ENCODE peak calls at places on chromosome 6, in five cellular contexts. H, E, S, V and T are unnamed samples.

GRCh38 chr6:84137051-84137375 is 90.4 kb downstream of the CEP162 start:
- DNase-seq in H (no peak), E (no peak), S (no peak), V (no peak), T (no peak)

GRCh38 chr6:45591306-45591705 is 213.6 kb upstream of the SUPT3H start:
- DNase-seq in H (no peak), E (no peak), S (no peak), V (no peak), T (no peak)

GRCh38 chr6:131955876-131956275 is 4.7 kb upstream of the CCN2 start:
- DNase-seq in H (no peak), E (no peak), S (no peak), V (no peak), T (no peak)

GRCh38 chr6:19664878-19665715 is 172.1 kb upstream of the ID4 start:
- DNase-seq in H (no peak), E (no peak), S (no peak), V (no peak), T (no peak)

GRCh38 chr6:7615611-7616383 is 25.8 kb downstream of the SNRNP48 start:
- DNase-seq in H (peak; percentile 21), E (peak; percentile 63), S (peak; percentile 50), V (peak; percentile 43), T (no peak)

GRCh38 chr6:144036064-144036873 is 28.2 kb upstream of the PLAGL1 start:
- DNase-seq in H (no peak), E (peak; percentile 57), S (no peak), V (peak; percentile 62), T (no peak)

GRCh38 chr6:22350109-22350508 is 53.3 kb upstream of the PRL start:
- DNase-seq in H (no peak), E (no peak), S (no peak), V (no peak), T (no peak)

GRCh38 chr6:110826236-110827129 is 11.2 kb upstream of the CDK19 start:
- DNase-seq in H (no peak), E (no peak), S (no peak), V (no peak), T (no peak)

GRCh38 chr6:872570-873125 is 179.7 kb upstream of the EXOC2 start:
- DNase-seq in H (no peak), E (no peak), S (no peak), V (no peak), T (no peak)

GRCh38 chr6:158630944-158631616 is 13.5 kb downstream of the DYNLT1 start:
- DNase-seq in H (no peak), E (no peak), S (no peak), V (peak; percentile 97), T (no peak)

GRCh38 chr6:152609125-152609670 is 28.0 kb downstream of the SYNE1 start:
- DNase-seq in H (no peak), E (no peak), S (no peak), V (no peak), T (no peak)

GRCh38 chr6:82178759-82179112 is 68.8 kb downstream of the IBTK start:
- DNase-seq in H (no peak), E (no peak), S (no peak), V (no peak), T (no peak)

GRCh38 chr6:129601323-129601722 is 108.7 kb downstream of the ARHGAP18 start:
- DNase-seq in H (no peak), E (no peak), S (no peak), V (no peak), T (no peak)

GRCh38 chr6:150325093-150325772 is 43.6 kb upstream of the IYD start:
- DNase-seq in H (peak; percentile 35), E (no peak), S (no peak), V (no peak), T (no peak)

GRCh38 chr6:26300359-26300758 is 64.6 kb upstream of the BTN3A2 start:
- DNase-seq in H (no peak), E (no peak), S (no peak), V (no peak), T (no peak)

GRCh38 chr6:37650071-37650481 is 47.6 kb downstream of the MDGA1 start:
- DNase-seq in H (no peak), E (peak; percentile 78), S (no peak), V (no peak), T (no peak)

GRCh38 chr6:69398729-69399128 is 398.1 kb downstream of the LMBRD1 start:
- DNase-seq in H (no peak), E (no peak), S (no peak), V (no peak), T (no peak)

GRCh38 chr6:124882580-124883393 is 79.5 kb upstream of the RNF217 start:
- DNase-seq in H (no peak), E (no peak), S (no peak), V (no peak), T (no peak)

GRCh38 chr6:37602360-37602759 is 95.3 kb downstream of the MDGA1 start:
- DNase-seq in H (no peak), E (no peak), S (no peak), V (no peak), T (no peak)

GRCh38 chr6:13711384-13711725 is 280 bp downstream of the RANBP9 start:
- DNase-seq in H (no peak), E (no peak), S (peak; percentile 82), V (no peak), T (no peak)

GRCh38 chr6:67252663-67253062 is 1382.4 kb upstream of the ADGRB3 start:
- DNase-seq in H (no peak), E (no peak), S (peak; percentile 75), V (no peak), T (no peak)

GRCh38 chr6:41469951-41470340 is 76.2 kb upstream of the FOXP4 start:
- DNase-seq in H (no peak), E (peak; percentile 67), S (no peak), V (no peak), T (no peak)

GRCh38 chr6:89021629-89022028 is 58.2 kb upstream of the RNGTT start:
- DNase-seq in H (no peak), E (no peak), S (no peak), V (no peak), T (no peak)

GRCh38 chr6:137637161-137637560 is 143.0 kb upstream of the OLIG3 start:
- DNase-seq in H (peak; percentile 99), E (no peak), S (no peak), V (peak; percentile 55), T (peak; percentile 100)

GRCh38 chr6:15551798-15552197 is 111.0 kb downstream of the DTNBP1 start:
- DNase-seq in H (peak; percentile 37), E (peak; percentile 73), S (peak; percentile 53), V (no peak), T (no peak)

GRCh38 chr6:168648730-168649129 is 207.7 kb downstream of the SMOC2 start:
- DNase-seq in H (no peak), E (no peak), S (no peak), V (no peak), T (no peak)
- H3K4me3 ChIP-seq in H (no peak overlapping the region), E (no peak overlapping the region), S (peak overlapping the region; percentile 20), V (no peak overlapping the region), T (no peak overlapping the region)

GRCh38 chr6:38805682-38806081 is 90.6 kb downstream of the DNAH8 start:
- DNase-seq in H (no peak), E (no peak), S (no peak), V (no peak), T (no peak)

GRCh38 chr6:38805127-38805655 is 90.1 kb downstream of the DNAH8 start:
- DNase-seq in H (no peak), E (no peak), S (no peak), V (no peak), T (no peak)

GRCh38 chr6:38808039-38808438 is 92.9 kb downstream of the DNAH8 start:
- DNase-seq in H (no peak), E (no peak), S (no peak), V (no peak), T (no peak)

GRCh38 chr6:38806833-38807232 is 91.7 kb downstream of the DNAH8 start:
- DNase-seq in H (no peak), E (no peak), S (no peak), V (no peak), T (no peak)

DNA sequence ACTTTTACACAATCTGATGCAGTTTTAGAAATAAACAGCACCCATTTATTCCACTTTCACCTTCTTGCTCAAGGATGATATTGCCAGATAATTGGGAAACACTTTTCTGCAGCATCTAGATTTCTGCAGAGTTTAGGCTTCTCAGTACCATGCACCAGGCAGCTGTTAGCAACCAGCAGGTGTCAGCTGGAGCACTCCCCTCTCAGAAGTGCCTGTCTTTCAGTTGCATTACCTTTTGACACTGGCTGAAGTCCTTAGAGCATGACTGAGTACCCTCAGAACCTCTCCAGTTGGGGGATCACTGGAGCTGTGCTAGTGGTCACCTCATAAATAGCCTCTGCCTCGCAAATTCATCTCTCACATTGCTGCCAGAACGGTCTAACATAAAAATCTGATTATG is 91.2 kb downstream of the DNAH8 start:
- DNase-seq in H (no peak), E (peak; percentile 25), S (no peak), V (no peak), T (no peak)
- TF ChIP-seq CTCF in H (no peak), E (peak; percentile 29), S (peak; percentile 11), V (no peak), T (no peak)

GRCh38 chr6:43127180-43127579 is 43.9 kb upstream of the SRF start:
- DNase-seq in H (no peak), E (no peak), S (no peak), V (peak; percentile 61), T (no peak)

GRCh38 chr6:43125555-43125954 is 45.5 kb upstream of the SRF start:
- DNase-seq in H (no peak), E (no peak), S (no peak), V (no peak), T (peak; percentile 62)

GRCh38 chr6:43123691-43124314 is 47.3 kb upstream of the SRF start:
- DNase-seq in H (no peak), E (no peak), S (peak; percentile 49), V (peak; percentile 13), T (no peak)

GRCh38 chr6:43124481-43124880 is 46.6 kb upstream of the SRF start:
- DNase-seq in H (no peak), E (no peak), S (no peak), V (no peak), T (no peak)

DNA sequence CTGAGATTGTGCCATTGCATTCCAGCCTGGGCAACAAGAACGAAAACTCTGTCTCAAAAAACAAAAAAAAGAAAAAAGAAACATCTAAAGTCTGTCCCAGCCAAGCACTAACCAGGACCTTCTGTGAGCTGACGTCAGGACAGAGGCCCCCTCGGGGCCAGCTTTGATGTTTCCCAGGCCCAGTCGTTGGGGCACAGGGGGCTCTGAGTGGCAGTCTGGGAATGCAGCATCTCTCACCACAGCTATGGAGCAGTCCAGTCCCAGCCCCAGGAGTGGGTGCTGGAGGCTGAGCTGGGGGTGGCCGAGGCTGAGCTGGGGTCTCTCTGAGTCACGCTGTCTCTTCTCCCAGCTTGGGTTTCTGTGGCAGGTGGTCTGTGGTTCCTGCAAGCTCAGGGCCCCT is 46.0 kb upstream of the SRF start:
- DNase-seq in H (peak; percentile 19), E (no peak), S (peak; percentile 41), V (peak; percentile 94), T (peak; percentile 89)
- H3K4me3 ChIP-seq in H (no peak overlapping the region), E (no peak overlapping the region), S (no peak overlapping the region), V (no peak overlapping the region), T (no peak overlapping the region)

GRCh38 chr6:50824505-50824904 is 5.8 kb downstream of the TFAP2B start:
- DNase-seq in H (no peak), E (no peak), S (no peak), V (no peak), T (no peak)

GRCh38 chr6:50821431-50822077 is 2.9 kb downstream of the TFAP2B start:
- DNase-seq in H (no peak), E (peak; percentile 50), S (peak; percentile 74), V (no peak), T (no peak)

GRCh38 chr6:50825375-50826036 is 6.8 kb downstream of the TFAP2B start:
- DNase-seq in H (no peak), E (no peak), S (peak; percentile 68), V (no peak), T (no peak)

GRCh38 chr6:50822078-50822476 is 3.4 kb downstream of the TFAP2B start:
- DNase-seq in H (peak; percentile 16), E (no peak), S (peak; percentile 26), V (no peak), T (no peak)

GRCh38 chr6:50823130-50823920 is 4.7 kb downstream of the TFAP2B start:
- DNase-seq in H (no peak), E (no peak), S (peak; percentile 24), V (no peak), T (no peak)
- TF ChIP-seq CTCF in H (no peak), E (no peak), S (no peak), V (no peak), T (no peak)